ENCODE peak calls at places on chromosomes 13 and 19, in eight cellular contexts. U is dorsolateral prefrontal cortex, J is A549, M is choroid plexus epithelial cell, Z is Peyer's patch, C is IMR-90, X is AG09309, F is heart right ventricle. Q is an unnamed sample.

GRCh38 chr13:95833126-95833525 is 156.2 kb downstream of the DNAJC3 start:
- DNase-seq in U (no peak), J (no peak), M (peak), Z (no peak), C (no peak), X (no peak), F (no peak), Q (no peak)

GRCh38 chr13:99196466-99197256 is 4.0 kb upstream of the UBAC2 start:
- DNase-seq in U (no peak), J (no peak), M (peak), Z (no peak), C (no peak), X (no peak), F (no peak), Q (no peak)

GRCh38 chr19:48329167-48329891 is 4.0 kb downstream of the EMP3 start:
- DNase-seq in U (no peak), J (no peak), M (peak), Z (no peak), C (peak), X (no peak), F (no peak), Q (no peak)

GRCh38 chr13:99063952-99064351 is 86.1 kb upstream of the DOCK9 start:
- DNase-seq in U (no peak), J (no peak), M (peak), Z (no peak), C (peak), X (no peak), F (no peak), Q (no peak)

GRCh38 chr19:4061683-4062575 is 4.8 kb downstream of the ZBTB7A start:
- DNase-seq in U (no peak), J (no peak), M (no peak), Z (peak), C (no peak), X (no peak), F (no peak), Q (no peak)

GRCh38 chr13:95121516-95121915 is 179.7 kb downstream of the ABCC4 start:
- DNase-seq in U (no peak), J (no peak), M (no peak), Z (no peak), C (no peak), X (no peak), F (no peak), Q (no peak)

GRCh38 chr13:68047889-68048288 is 817.8 kb upstream of the PCDH9 start:
- DNase-seq in U (no peak), J (no peak), M (no peak), Z (no peak), C (no peak), X (no peak), F (no peak), Q (no peak)

GRCh38 chr19:1907563-1908363 is 2.6 kb downstream of the ADAT3 start:
- DNase-seq in U (peak), J (no peak), M (no peak), Z (peak), C (no peak), X (no peak), F (no peak), Q (no peak)

GRCh38 chr19:38665950-38666661 is 18.7 kb downstream of the ACTN4 start:
- DNase-seq in U (no peak), J (no peak), M (no peak), Z (no peak), C (peak), X (no peak), F (peak), Q (peak)

GRCh38 chr19:49851456-49852259 is 699 bp downstream of the PTOV1 start:
- DNase-seq in U (no peak), J (no peak), M (no peak), Z (peak), C (no peak), X (no peak), F (peak), Q (no peak)

GRCh38 chr13:76168661-76169060 is 532.5 kb downstream of the LMO7 start:
- DNase-seq in U (no peak), J (no peak), M (no peak), Z (no peak), C (peak), X (no peak), F (no peak), Q (no peak)

GRCh38 chr13:100694722-100695644 is 20.4 kb upstream of the TMTC4 start:
- DNase-seq in U (no peak), J (peak), M (peak), Z (no peak), C (peak), X (no peak), F (no peak), Q (no peak)

GRCh38 chr13:98295371-98295770 is 118.3 kb upstream of the RNF113B start:
- DNase-seq in U (no peak), J (no peak), M (peak), Z (no peak), C (peak), X (no peak), F (no peak), Q (no peak)

GRCh38 chr13:93805736-93806135 is 579.1 kb downstream of the GPC6 start:
- DNase-seq in U (no peak), J (no peak), M (no peak), Z (no peak), C (no peak), X (no peak), F (no peak), Q (no peak)

GRCh38 chr19:46376241-46377153 is 29.6 kb downstream of the PPP5C start:
- DNase-seq in U (no peak), J (no peak), M (no peak), Z (no peak), C (no peak), X (no peak), F (no peak), Q (no peak)

GRCh38 chr19:5804516-5805464 is at the start of gene NRTN:
- DNase-seq in U (no peak), J (peak), M (no peak), Z (peak), C (no peak), X (no peak), F (no peak), Q (no peak)

GRCh38 chr19:1837625-1838105 is 10.6 kb downstream of the REXO1 start:
- DNase-seq in U (no peak), J (peak), M (peak), Z (peak), C (no peak), X (no peak), F (no peak), Q (no peak)

GRCh38 chr13:103188688-103189326 is 122.6 kb upstream of the SLC10A2 start:
- DNase-seq in U (no peak), J (peak), M (peak), Z (no peak), C (no peak), X (no peak), F (no peak), Q (no peak)

GRCh38 chr13:98912846-98913245 is 65.0 kb downstream of the DOCK9 start:
- DNase-seq in U (no peak), J (no peak), M (no peak), Z (no peak), C (no peak), X (no peak), F (no peak), Q (no peak)

GRCh38 chr19:10100163-10100785 is 2.2 kb downstream of the ANGPTL6 start:
- DNase-seq in U (no peak), J (no peak), M (no peak), Z (no peak), C (no peak), X (no peak), F (no peak), Q (no peak)

GRCh38 chr19:16660763-16661479 is at the start of gene TMEM38A:
- DNase-seq in U (no peak), J (no peak), M (no peak), Z (peak), C (no peak), X (no peak), F (peak), Q (peak)

GRCh38 chr19:3381701-3382372 is 15.5 kb downstream of the NFIC start:
- DNase-seq in U (no peak), J (no peak), M (no peak), Z (no peak), C (no peak), X (no peak), F (no peak), Q (no peak)

GRCh38 chr13:105979586-105979985 is 555.9 kb downstream of the EFNB2 start:
- DNase-seq in U (no peak), J (no peak), M (peak), Z (no peak), C (no peak), X (no peak), F (no peak), Q (no peak)

GRCh38 chr19:1156830-1157615 is 17.0 kb downstream of the SBNO2 start:
- DNase-seq in U (no peak), J (no peak), M (no peak), Z (no peak), C (no peak), X (no peak), F (no peak), Q (no peak)

GRCh38 chr13:94079876-94080275 is 399.6 kb downstream of the DCT start:
- DNase-seq in U (no peak), J (no peak), M (peak), Z (no peak), C (peak), X (no peak), F (no peak), Q (no peak)

GRCh38 chr19:6767357-6768235 is at the start of gene SH2D3A:
- DNase-seq in U (no peak), J (peak), M (peak), Z (peak), C (peak), X (no peak), F (peak), Q (no peak)

GRCh38 chr13:74528751-74529513 is 394.7 kb upstream of the KLF12 start:
- DNase-seq in U (no peak), J (no peak), M (no peak), Z (no peak), C (no peak), X (no peak), F (no peak), Q (no peak)

GRCh38 chr13:26540319-26540718 is 17.2 kb upstream of the WASF3 start:
- DNase-seq in U (no peak), J (no peak), M (no peak), Z (no peak), C (no peak), X (no peak), F (no peak), Q (no peak)

GRCh38 chr13:46211521-46212351 is at the start of gene LRRC63:
- DNase-seq in U (peak), J (peak), M (peak), Z (peak), C (no peak), X (no peak), F (peak), Q (peak)

GRCh38 chr13:82439159-82439904 is 1442.9 kb downstream of the SLITRK1 start:
- DNase-seq in U (no peak), J (no peak), M (no peak), Z (no peak), C (no peak), X (no peak), F (no peak), Q (no peak)

GRCh38 chr13:98180092-98180491 is 3.0 kb upstream of the RNF113B start:
- DNase-seq in U (no peak), J (no peak), M (peak), Z (no peak), C (no peak), X (no peak), F (no peak), Q (no peak)

GRCh38 chr19:38319421-38320258 is at the start of gene KCNK6:
- DNase-seq in U (no peak), J (peak), M (peak), Z (peak), C (no peak), X (no peak), F (peak), Q (peak)

GRCh38 chr13:41955605-41956004 is 5.3 kb downstream of the VWA8 start:
- DNase-seq in U (no peak), J (no peak), M (no peak), Z (no peak), C (no peak), X (no peak), F (no peak), Q (no peak)

GRCh38 chr19:54875506-54875905 is 1.5 kb downstream of the FCAR start:
- DNase-seq in U (no peak), J (no peak), M (no peak), Z (no peak), C (no peak), X (no peak), F (no peak), Q (no peak)

GRCh38 chr19:41967056-41967783 is 8.1 kb upstream of the RABAC1 start:
- DNase-seq in U (no peak), J (no peak), M (no peak), Z (no peak), C (no peak), X (no peak), F (no peak), Q (no peak)

GRCh38 chr13:66353664-66354063 is 876.5 kb downstream of the PCDH9 start:
- DNase-seq in U (no peak), J (no peak), M (peak), Z (no peak), C (no peak), X (no peak), F (no peak), Q (no peak)

GRCh38 chr13:35760678-35761308 is 284.3 kb upstream of the MAB21L1 start:
- DNase-seq in U (no peak), J (no peak), M (no peak), Z (no peak), C (no peak), X (no peak), F (no peak), Q (no peak)

GRCh38 chr19:54473071-54473941 is at the start of gene CDC42EP5:
- DNase-seq in U (no peak), J (no peak), M (peak), Z (peak), C (peak), X (peak), F (peak), Q (peak)

GRCh38 chr19:51551673-51552440 is 19.2 kb upstream of the ZNF175 start:
- DNase-seq in U (no peak), J (no peak), M (no peak), Z (no peak), C (no peak), X (no peak), F (no peak), Q (no peak)

DNA sequence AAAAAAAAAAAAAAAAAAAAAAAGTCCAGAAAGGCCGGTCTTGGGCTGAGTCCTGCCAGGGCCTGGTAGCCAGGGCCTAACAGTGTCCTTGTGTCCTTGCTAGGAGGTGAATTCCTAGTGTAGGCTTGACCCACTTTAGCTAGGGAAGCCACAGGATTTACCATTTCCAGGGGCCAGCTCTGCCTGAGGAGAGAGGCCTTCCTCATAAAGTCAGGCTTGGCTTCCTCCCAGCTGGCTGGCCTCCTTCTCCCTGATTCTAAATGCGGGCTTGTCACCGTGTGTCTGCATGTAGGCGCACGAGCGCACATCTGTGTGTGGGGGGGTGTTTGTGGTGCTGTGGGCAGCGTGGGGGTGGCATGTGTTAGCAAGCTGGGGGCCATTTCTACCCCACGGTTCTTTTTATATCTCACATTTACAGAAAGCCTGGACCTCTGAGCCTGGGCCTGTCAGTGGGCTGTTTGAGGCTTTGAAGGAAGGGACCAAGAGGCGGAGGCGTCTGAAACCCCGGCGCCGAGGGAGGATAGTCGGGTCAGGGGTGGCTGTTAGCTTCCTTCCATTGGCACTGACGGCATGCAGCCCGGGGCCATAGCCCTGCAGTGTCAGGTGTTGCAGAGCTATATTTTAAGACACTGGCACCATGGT is 31.7 kb downstream of the IER2 start:
- DNase-seq in U (peak), J (no peak), M (peak), Z (no peak), C (peak), X (no peak), F (peak), Q (peak)
- H3K4me3 ChIP-seq in U (no peak), J (no peak), M (no peak), Z (no peak), C (no peak), X (no peak), F (no peak), Q (no peak)

GRCh38 chr19:40598121-40598917 is 2.9 kb upstream of the LTBP4 start:
- DNase-seq in U (peak), J (peak), M (peak), Z (peak), C (peak), X (no peak), F (peak), Q (peak)

GRCh38 chr19:40597329-40597838 is 3.8 kb upstream of the LTBP4 start:
- DNase-seq in U (no peak), J (no peak), M (no peak), Z (no peak), C (no peak), X (no peak), F (no peak), Q (no peak)

GRCh38 chr19:40598918-40599307 is 2.3 kb upstream of the LTBP4 start:
- DNase-seq in U (no peak), J (no peak), M (no peak), Z (no peak), C (no peak), X (no peak), F (no peak), Q (peak)

GRCh38 chr19:40594657-40595077 is 6.5 kb upstream of the LTBP4 start:
- DNase-seq in U (no peak), J (peak), M (peak), Z (no peak), C (peak), X (no peak), F (no peak), Q (no peak)

GRCh38 chr19:40596608-40597328 is 4.4 kb upstream of the LTBP4 start:
- DNase-seq in U (no peak), J (peak), M (peak), Z (peak), C (peak), X (no peak), F (peak), Q (peak)
- H3K4me3 ChIP-seq in U (no peak), J (peak), M (peak), Z (peak), C (peak), X (peak), F (no peak), Q (peak)

GRCh38 chr19:15456871-15457700 is 7.3 kb downstream of the RASAL3 start:
- DNase-seq in U (no peak), J (no peak), M (no peak), Z (no peak), C (no peak), X (no peak), F (no peak), Q (no peak)
- H3K4me3 ChIP-seq in U (no peak), J (peak), M (no peak), Z (peak), C (no peak), X (no peak), F (no peak), Q (no peak)

DNA sequence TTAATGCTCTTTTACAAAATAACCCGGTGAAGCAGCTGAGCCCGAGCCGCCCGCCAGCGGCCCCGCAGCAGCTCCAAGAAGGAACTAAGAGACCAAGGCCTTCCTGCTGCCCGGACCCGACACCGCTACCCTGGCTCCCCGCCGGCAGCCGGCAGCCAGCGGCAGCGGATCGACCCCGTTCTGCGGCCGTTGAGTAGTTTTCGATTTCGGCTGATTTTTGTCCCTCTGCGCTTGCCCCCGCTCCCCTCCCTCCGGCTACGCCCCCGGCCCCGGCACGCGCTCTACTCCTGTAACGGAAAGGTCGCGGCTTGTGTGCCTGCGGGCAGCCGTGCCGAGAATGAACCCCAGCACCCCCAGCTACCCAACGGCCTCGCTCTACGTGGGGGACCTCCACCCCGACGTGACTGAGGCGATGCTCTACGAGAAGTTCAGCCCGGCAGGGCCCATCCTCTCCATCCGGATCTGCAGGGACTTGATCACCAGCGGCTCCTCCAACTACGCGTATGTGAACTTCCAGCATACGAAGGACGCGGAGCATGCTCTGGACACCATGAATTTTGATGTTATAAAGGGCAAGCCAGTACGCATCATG is at the start of gene PABPC3:
- DNase-seq in U (no peak), J (no peak), M (no peak), Z (no peak), C (no peak), X (no peak), F (no peak), Q (no peak)
- H3K4me3 ChIP-seq in U (peak), J (no peak), M (peak), Z (no peak), C (peak), X (peak), F (no peak), Q (no peak)

GRCh38 chr19:18108897-18109296 is 11.3 kb downstream of the MAST3 start:
- DNase-seq in U (no peak), J (no peak), M (no peak), Z (no peak), C (no peak), X (no peak), F (no peak), Q (no peak)
- H3K4me3 ChIP-seq in U (no peak), J (peak), M (no peak), Z (peak), C (no peak), X (no peak), F (no peak), Q (no peak)

DNA sequence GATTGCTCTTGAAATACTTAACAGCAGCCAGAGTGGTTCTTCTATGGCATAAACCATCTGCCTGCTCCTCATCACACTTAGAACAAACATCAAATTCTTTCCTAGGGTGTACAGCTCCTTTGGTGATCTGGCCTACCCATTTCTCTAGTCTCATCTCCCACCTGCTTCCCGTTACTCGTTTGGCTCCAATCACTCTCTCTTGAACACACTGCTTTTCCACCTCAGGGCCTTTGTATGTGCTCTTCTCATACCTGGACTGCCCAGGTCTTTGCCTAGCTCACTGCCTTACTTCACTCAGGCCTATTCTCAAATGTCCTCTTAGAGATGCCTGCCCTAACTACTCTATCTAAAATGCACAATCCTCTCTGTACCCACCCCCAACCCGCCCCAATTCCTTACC is 100.5 kb downstream of the KCNRG start:
- DNase-seq in U (no peak), J (no peak), M (no peak), Z (no peak), C (no peak), X (no peak), F (no peak), Q (no peak)
- H3K4me3 ChIP-seq in U (no peak), J (no peak), M (no peak), Z (no peak), C (no peak), X (no peak), F (no peak), Q (no peak)

DNA sequence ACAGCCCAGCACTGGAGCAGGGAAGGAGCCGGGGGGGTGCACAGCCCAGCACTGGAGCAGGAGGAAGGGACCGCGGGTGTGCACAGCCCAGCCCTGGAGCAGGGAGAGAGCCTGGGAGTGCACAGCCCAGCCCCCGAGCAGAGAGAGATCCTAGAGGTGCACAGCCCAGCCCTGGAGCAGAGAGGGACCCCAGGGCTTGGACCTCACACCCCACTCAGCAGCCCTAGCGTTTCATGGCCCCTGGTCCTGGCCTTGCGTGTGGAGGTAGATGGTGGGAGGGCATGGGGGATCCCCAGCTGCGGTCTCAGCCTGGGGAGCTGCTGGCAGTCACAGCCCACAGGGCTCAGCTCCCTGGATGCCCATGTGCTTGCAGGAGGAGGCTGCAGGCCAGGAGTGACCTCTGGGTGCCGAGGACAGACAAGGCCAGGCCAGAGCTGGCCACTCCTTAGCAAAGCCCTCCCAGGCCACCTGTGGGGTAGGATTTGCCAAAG is 25.1 kb downstream of the GAS6 start:
- DNase-seq in U (no peak), J (no peak), M (no peak), Z (peak), C (no peak), X (no peak), F (no peak), Q (no peak)
- H3K4me3 ChIP-seq in U (no peak), J (peak), M (peak), Z (no peak), C (peak), X (peak), F (no peak), Q (no peak)

Q was measured in tibial artery.